ENCODE peak calls at places on chromosomes 5 and 9, in nine cellular contexts. S, K, Q, G, H, Z, D, W and M are unnamed samples.

GRCh38 chr5:34411470-34412346 is 244.4 kb upstream of the RAI14 start:
- DNase-seq in S (peak), K (peak), Q (no peak), G (no peak), H (no peak), Z (no peak), D (no peak), W (no peak), M (peak)

GRCh38 chr9:69178583-69179011 is 4.5 kb downstream of the TJP2 start:
- DNase-seq in S (no peak), K (no peak), Q (peak), G (no peak), H (no peak), Z (peak), D (no peak), W (no peak), M (no peak)

GRCh38 chr9:88702985-88703384 is 168.0 kb downstream of the NXNL2 start:
- DNase-seq in S (no peak), K (no peak), Q (no peak), G (no peak), H (no peak), Z (no peak), D (no peak), W (no peak), M (no peak)

GRCh38 chr5:142874537-142874936 is 104.4 kb downstream of the ARHGAP26 start:
- DNase-seq in S (no peak), K (no peak), Q (peak), G (no peak), H (peak), Z (no peak), D (no peak), W (no peak), M (no peak)

GRCh38 chr5:14900661-14901461 is 29.3 kb upstream of the ANKH start:
- DNase-seq in S (peak), K (no peak), Q (no peak), G (no peak), H (no peak), Z (no peak), D (no peak), W (peak), M (no peak)

GRCh38 chr5:142551242-142552067 is 134.4 kb downstream of the FGF1 start:
- DNase-seq in S (peak), K (peak), Q (peak), G (no peak), H (peak), Z (no peak), D (no peak), W (peak), M (peak)

GRCh38 chr5:55864606-55865541 is 13.7 kb downstream of the IL31RA start:
- DNase-seq in S (no peak), K (no peak), Q (no peak), G (no peak), H (peak), Z (no peak), D (no peak), W (no peak), M (no peak)

GRCh38 chr9:116287721-116288120 is 134.1 kb downstream of the PAPPA start:
- DNase-seq in S (peak), K (no peak), Q (peak), G (no peak), H (no peak), Z (no peak), D (no peak), W (no peak), M (no peak)

GRCh38 chr9:90379771-90380170 is 262.9 kb downstream of the DIRAS2 start:
- DNase-seq in S (no peak), K (no peak), Q (no peak), G (no peak), H (no peak), Z (no peak), D (no peak), W (no peak), M (no peak)

GRCh38 chr9:36461341-36461740 is 61.3 kb upstream of the RNF38 start:
- DNase-seq in S (peak), K (no peak), Q (no peak), G (no peak), H (no peak), Z (no peak), D (no peak), W (no peak), M (no peak)

GRCh38 chr5:13746026-13746425 is 198.5 kb downstream of the DNAH5 start:
- DNase-seq in S (peak), K (no peak), Q (peak), G (no peak), H (no peak), Z (no peak), D (no peak), W (no peak), M (no peak)

GRCh38 chr5:134609232-134609851 is 23.3 kb downstream of the SAR1B start:
- DNase-seq in S (no peak), K (no peak), Q (no peak), G (no peak), H (peak), Z (no peak), D (no peak), W (no peak), M (no peak)

GRCh38 chr5:7904170-7904569 is 35.2 kb downstream of the MTRR start:
- DNase-seq in S (peak), K (no peak), Q (peak), G (no peak), H (no peak), Z (no peak), D (no peak), W (no peak), M (no peak)

GRCh38 chr9:128420060-128420650 is 502 bp upstream of the CERCAM start:
- DNase-seq in S (peak), K (peak), Q (peak), G (peak), H (peak), Z (no peak), D (peak), W (peak), M (peak)

GRCh38 chr9:24245988-24246387 is 299.7 kb downstream of the IZUMO3 start:
- DNase-seq in S (peak), K (peak), Q (peak), G (peak), H (peak), Z (peak), D (peak), W (peak), M (peak)

GRCh38 chr9:18238254-18238653 is 235.7 kb upstream of the ADAMTSL1 start:
- DNase-seq in S (peak), K (no peak), Q (peak), G (no peak), H (no peak), Z (no peak), D (no peak), W (no peak), M (no peak)

GRCh38 chr5:174097486-174098185 is 52.1 kb downstream of the NSG2 start:
- DNase-seq in S (peak), K (no peak), Q (peak), G (no peak), H (no peak), Z (no peak), D (no peak), W (no peak), M (no peak)

GRCh38 chr5:67341478-67341877 is 144.9 kb upstream of the CD180 start:
- DNase-seq in S (no peak), K (no peak), Q (no peak), G (no peak), H (no peak), Z (no peak), D (no peak), W (peak), M (no peak)

GRCh38 chr9:27379311-27380236 is 82.6 kb upstream of the EQTN start:
- DNase-seq in S (no peak), K (no peak), Q (no peak), G (no peak), H (peak), Z (no peak), D (no peak), W (no peak), M (no peak)

GRCh38 chr5:74035521-74035937 is 409.5 kb downstream of the ARHGEF28 start:
- DNase-seq in S (peak), K (peak), Q (peak), G (peak), H (peak), Z (peak), D (peak), W (no peak), M (no peak)

GRCh38 chr5:84228266-84228665 is 156.4 kb downstream of the EDIL3 start:
- DNase-seq in S (no peak), K (no peak), Q (no peak), G (no peak), H (no peak), Z (no peak), D (peak), W (no peak), M (no peak)

GRCh38 chr9:97562542-97562941 is 61.1 kb downstream of the TMOD1 start:
- DNase-seq in S (no peak), K (no peak), Q (no peak), G (no peak), H (no peak), Z (no peak), D (no peak), W (no peak), M (no peak)

GRCh38 chr9:116152941-116153764 is 438 bp upstream of the PAPPA start:
- DNase-seq in S (peak), K (peak), Q (peak), G (no peak), H (no peak), Z (no peak), D (no peak), W (peak), M (peak)

GRCh38 chr5:44178414-44178813 is 210.8 kb downstream of the FGF10 start:
- DNase-seq in S (no peak), K (no peak), Q (peak), G (no peak), H (no peak), Z (no peak), D (no peak), W (no peak), M (no peak)

GRCh38 chr5:79878721-79879336 is 112.2 kb downstream of the MTX3 start:
- DNase-seq in S (peak), K (peak), Q (peak), G (peak), H (no peak), Z (peak), D (no peak), W (peak), M (peak)

GRCh38 chr5:108504974-108505373 is 123.1 kb upstream of the FBXL17 start:
- DNase-seq in S (no peak), K (no peak), Q (no peak), G (no peak), H (no peak), Z (no peak), D (no peak), W (no peak), M (no peak)

GRCh38 chr5:56673171-56673570 is 142.2 kb upstream of the MAP3K1 start:
- DNase-seq in S (no peak), K (no peak), Q (no peak), G (peak), H (no peak), Z (no peak), D (no peak), W (no peak), M (no peak)

GRCh38 chr5:52895572-52896296 is 93.4 kb upstream of the ITGA2 start:
- DNase-seq in S (peak), K (no peak), Q (no peak), G (no peak), H (no peak), Z (no peak), D (no peak), W (no peak), M (no peak)

GRCh38 chr9:134413890-134414731 is 87.9 kb downstream of the RXRA start:
- DNase-seq in S (peak), K (no peak), Q (peak), G (no peak), H (peak), Z (peak), D (no peak), W (peak), M (no peak)

GRCh38 chr5:80346055-80346454 is 26.3 kb downstream of the SPZ1 start:
- DNase-seq in S (peak), K (peak), Q (peak), G (peak), H (peak), Z (peak), D (peak), W (peak), M (peak)

GRCh38 chr5:52728686-52729085 is 59.0 kb upstream of the ITGA1 start:
- DNase-seq in S (no peak), K (no peak), Q (no peak), G (no peak), H (no peak), Z (no peak), D (no peak), W (no peak), M (no peak)

GRCh38 chr5:73447234-73448071 is 1.1 kb downstream of the FOXD1 start:
- DNase-seq in S (peak), K (peak), Q (peak), G (peak), H (peak), Z (no peak), D (peak), W (peak), M (peak)

GRCh38 chr5:425714-426113 is 17.3 kb upstream of the EXOC3 start:
- DNase-seq in S (no peak), K (no peak), Q (peak), G (peak), H (no peak), Z (no peak), D (no peak), W (no peak), M (no peak)

GRCh38 chr5:102975457-102976182 is 144.3 kb downstream of the GIN1 start:
- DNase-seq in S (peak), K (no peak), Q (peak), G (no peak), H (no peak), Z (no peak), D (no peak), W (no peak), M (no peak)

GRCh38 chr5:104643320-104643719 is 1080.7 kb upstream of the NUDT12 start:
- DNase-seq in S (no peak), K (no peak), Q (no peak), G (no peak), H (peak), Z (no peak), D (no peak), W (no peak), M (no peak)
- TF ChIP-seq EZH2phosphoT487 in S (no peak), K (no peak), Q (no peak), G (no peak), H (no peak), Z (no peak), D (no peak), W (no peak), M (no peak)

GRCh38 chr9:135605238-135605781 is 34.0 kb downstream of the GLT6D1 start:
- DNase-seq in S (no peak), K (no peak), Q (no peak), G (no peak), H (no peak), Z (no peak), D (no peak), W (peak), M (no peak)

GRCh38 chr9:135602789-135603481 is 36.4 kb downstream of the GLT6D1 start:
- DNase-seq in S (peak), K (peak), Q (peak), G (peak), H (peak), Z (peak), D (peak), W (peak), M (peak)

GRCh38 chr9:135606885-135607259 is 32.5 kb downstream of the GLT6D1 start:
- DNase-seq in S (no peak), K (no peak), Q (no peak), G (no peak), H (no peak), Z (no peak), D (no peak), W (no peak), M (no peak)

GRCh38 chr9:135601988-135602387 is 37.4 kb downstream of the GLT6D1 start:
- DNase-seq in S (no peak), K (no peak), Q (no peak), G (no peak), H (no peak), Z (no peak), D (no peak), W (no peak), M (peak)

GRCh38 chr9:135604437-135605237 is 34.7 kb downstream of the GLT6D1 start:
- DNase-seq in S (no peak), K (no peak), Q (no peak), G (no peak), H (no peak), Z (no peak), D (no peak), W (peak), M (no peak)
- TF ChIP-seq EZH2phosphoT487 in S (no peak), K (no peak), Q (no peak), G (no peak), H (no peak), Z (no peak), D (no peak), W (no peak), M (no peak)

GRCh38 chr5:157271740-157272271 is 5.9 kb downstream of the CYFIP2 start:
- DNase-seq in S (no peak), K (no peak), Q (no peak), G (peak), H (no peak), Z (no peak), D (peak), W (no peak), M (no peak)
- TF ChIP-seq EZH2phosphoT487 in S (no peak), K (no peak), Q (no peak), G (no peak), H (no peak), Z (no peak), D (no peak), W (no peak), M (no peak)

DNA sequence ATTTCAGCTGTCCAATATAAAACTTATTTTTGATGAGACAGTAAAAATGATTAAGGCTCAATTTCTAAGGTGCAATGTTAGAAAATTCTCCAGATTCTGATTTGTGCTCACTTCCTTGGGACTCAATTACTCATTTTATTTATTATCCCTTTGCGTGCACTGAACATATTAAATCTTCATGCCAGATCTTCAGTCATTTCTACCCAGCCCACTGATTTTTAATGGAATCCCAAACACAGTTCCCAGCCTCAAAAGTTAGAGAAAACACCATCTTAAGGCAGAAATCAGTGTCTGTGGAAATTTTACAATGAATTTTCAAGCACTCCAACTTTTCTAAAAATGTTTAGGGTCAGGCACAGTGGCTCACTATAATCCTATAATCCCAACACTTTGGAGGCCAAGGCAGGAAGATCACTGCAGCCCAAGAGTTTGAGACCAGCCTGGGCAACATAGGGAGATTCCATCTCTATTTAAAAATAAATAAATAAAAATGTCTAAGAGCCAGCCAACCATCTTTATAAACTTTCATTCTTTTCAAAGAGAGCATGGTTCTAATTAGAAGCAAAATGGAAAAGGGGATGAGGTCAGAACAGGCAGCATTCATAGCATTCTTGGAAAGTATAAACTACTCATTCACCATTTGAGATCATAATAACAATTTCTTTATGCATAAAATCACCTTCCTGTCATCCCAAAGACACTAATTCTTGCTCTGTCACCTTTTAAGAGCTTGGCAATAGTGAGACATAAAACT is 53.6 kb downstream of the TLE1 start:
- DNase-seq in S (peak), K (no peak), Q (no peak), G (no peak), H (no peak), Z (no peak), D (no peak), W (no peak), M (no peak)
- TF ChIP-seq EZH2phosphoT487 in S (no peak), K (no peak), Q (no peak), G (no peak), H (no peak), Z (no peak), D (no peak), W (no peak), M (no peak)

GRCh38 chr5:3359642-3360041 is 236.0 kb upstream of the IRX1 start:
- DNase-seq in S (no peak), K (no peak), Q (no peak), G (no peak), H (no peak), Z (no peak), D (peak), W (no peak), M (no peak)
- TF ChIP-seq EZH2phosphoT487 in S (no peak), K (no peak), Q (no peak), G (no peak), H (no peak), Z (no peak), D (no peak), W (no peak), M (no peak)

GRCh38 chr9:125633116-125633743 is 73.8 kb downstream of the MAPKAP1 start:
- DNase-seq in S (peak), K (no peak), Q (peak), G (no peak), H (peak), Z (no peak), D (no peak), W (no peak), M (no peak)

GRCh38 chr9:125631391-125632085 is 75.5 kb downstream of the MAPKAP1 start:
- DNase-seq in S (peak), K (peak), Q (peak), G (peak), H (peak), Z (no peak), D (peak), W (peak), M (peak)

GRCh38 chr9:125630436-125630835 is 76.6 kb downstream of the MAPKAP1 start:
- DNase-seq in S (peak), K (no peak), Q (no peak), G (no peak), H (no peak), Z (no peak), D (no peak), W (no peak), M (no peak)

GRCh38 chr9:125634040-125634717 is 72.8 kb downstream of the MAPKAP1 start:
- DNase-seq in S (peak), K (no peak), Q (peak), G (peak), H (no peak), Z (no peak), D (peak), W (no peak), M (no peak)

DNA sequence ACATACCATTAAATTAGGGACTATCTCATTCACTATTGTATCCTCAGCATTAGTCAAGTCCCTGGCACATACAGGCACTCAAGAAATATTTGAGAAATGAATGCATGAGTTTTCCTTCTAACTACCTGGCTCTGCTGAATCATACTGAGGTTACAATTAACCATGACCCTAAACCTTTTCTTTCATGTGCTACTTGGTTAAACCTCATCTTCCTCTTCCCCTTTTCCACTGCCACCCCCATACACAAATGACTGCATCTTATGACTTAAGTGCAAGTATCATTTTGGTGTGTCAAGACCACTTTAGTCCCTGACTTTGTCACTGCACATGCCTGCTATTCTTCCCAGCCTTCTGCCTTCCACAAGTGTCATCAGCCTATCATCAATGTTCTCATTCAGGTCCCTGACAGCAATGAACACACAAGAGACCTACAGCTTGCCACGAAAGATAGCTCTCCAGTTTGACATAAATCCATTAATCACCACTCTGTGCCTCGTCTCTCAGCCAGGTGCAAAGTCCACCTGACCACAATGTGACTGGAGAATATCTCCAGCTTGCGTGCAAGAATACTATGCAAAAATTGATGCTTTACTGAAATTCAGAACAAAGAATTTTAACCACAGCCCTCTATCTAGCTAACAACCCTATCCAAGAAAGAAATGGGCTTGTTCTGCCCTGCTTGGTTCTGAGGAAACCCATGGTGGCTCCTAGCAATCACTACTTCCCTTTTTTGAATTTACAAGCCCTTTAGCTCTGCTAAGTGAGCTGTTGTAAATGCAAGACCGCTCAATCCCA is 74.5 kb downstream of the MAPKAP1 start:
- DNase-seq in S (peak), K (no peak), Q (peak), G (peak), H (peak), Z (no peak), D (peak), W (no peak), M (no peak)
- TF ChIP-seq EZH2phosphoT487 in S (no peak), K (no peak), Q (no peak), G (no peak), H (no peak), Z (no peak), D (no peak), W (no peak), M (no peak)